ENCODE peak calls at places on chromosomes 4 and X, in ten cellular contexts. L is AG04450, U is AG04449, A is colonic mucosa, S is AG09309, C is epithelial cell of esophagus, V is esophagus squamous epithelium, P is keratinocyte, B is hepatocyte, W is heart right ventricle. E is an unnamed sample.

GRCh38 chr4:169975131-169975836 is 50.9 kb downstream of the MFAP3L start:
- DNase-seq in V (no peak), L (no peak), C (no peak), A (no peak), S (no peak), B (no peak), U (no peak), W (no peak), P (no peak), E (no peak)

GRCh38 chr4:1080961-1081688 is 32.2 kb downstream of the RNF212 start:
- DNase-seq in W (no peak), L (no peak), S (no peak), A (no peak), V (no peak), C (peak), P (peak), U (no peak), B (no peak), E (no peak)

GRCh38 chr4:151324124-151324448 is 1.3 kb downstream of the SH3D19 start:
- DNase-seq in P (no peak), B (no peak), A (no peak), L (no peak), W (no peak), S (no peak), C (no peak), U (no peak), V (no peak), E (no peak)

GRCh38 chr4:173189117-173189693 is 20.6 kb downstream of the GALNT7 start:
- DNase-seq in C (peak), V (no peak), B (no peak), W (no peak), P (no peak), S (no peak), L (no peak), U (peak), A (no peak), E (no peak)

GRCh38 chrX:102959471-102959870 is 22.4 kb downstream of the RAB40AL start:
- DNase-seq in S (no peak), P (no peak), L (no peak), U (no peak), C (peak), V (no peak), A (no peak), B (no peak), W (no peak), E (no peak)

GRCh38 chr4:139243448-139244365 is 36.3 kb downstream of the MGARP start:
- DNase-seq in W (no peak), B (peak), S (peak), P (peak), U (peak), V (no peak), C (peak), L (peak), A (no peak), E (no peak)

GRCh38 chr4:168551211-168551610 is 54.4 kb downstream of the PALLD start:
- DNase-seq in W (no peak), B (no peak), L (peak), S (peak), P (peak), U (no peak), C (peak), V (no peak), A (no peak), E (no peak)

GRCh38 chr4:46179356-46179755 is 55.5 kb upstream of the GABRG1 start:
- DNase-seq in S (no peak), B (no peak), P (no peak), W (no peak), V (no peak), U (no peak), L (no peak), C (no peak), A (no peak), E (no peak)

GRCh38 chr4:182145360-182145905 is 97.8 kb upstream of the TENM3 start:
- DNase-seq in A (no peak), P (no peak), S (no peak), U (no peak), V (no peak), C (peak), L (no peak), B (peak), W (no peak), E (no peak)

GRCh38 chrX:27997641-27998040 is 16.4 kb upstream of the DCAF8L1 start:
- DNase-seq in V (no peak), S (no peak), C (no peak), U (no peak), P (no peak), B (no peak), W (no peak), L (no peak), A (no peak), E (no peak)

GRCh38 chr4:17310269-17310652 is 201.6 kb downstream of the QDPR start:
- DNase-seq in U (peak), V (no peak), B (no peak), S (peak), P (no peak), L (no peak), W (no peak), A (no peak), C (no peak), E (no peak)

GRCh38 chrX:15616531-15616930 is 15.8 kb upstream of the ACE2 start:
- DNase-seq in C (no peak), W (peak), A (no peak), P (no peak), B (no peak), U (no peak), L (no peak), V (no peak), S (no peak), E (no peak)

GRCh38 chr4:183611210-183611830 is 47.7 kb downstream of the RWDD4 start:
- DNase-seq in C (peak), P (no peak), B (no peak), L (no peak), V (no peak), U (no peak), A (no peak), W (no peak), S (no peak), E (no peak)

GRCh38 chrX:155026420-155026726 is 271 bp upstream of the FUNDC2 start:
- DNase-seq in L (no peak), B (no peak), P (no peak), C (no peak), A (no peak), W (no peak), U (no peak), S (no peak), V (no peak), E (no peak)

DNA sequence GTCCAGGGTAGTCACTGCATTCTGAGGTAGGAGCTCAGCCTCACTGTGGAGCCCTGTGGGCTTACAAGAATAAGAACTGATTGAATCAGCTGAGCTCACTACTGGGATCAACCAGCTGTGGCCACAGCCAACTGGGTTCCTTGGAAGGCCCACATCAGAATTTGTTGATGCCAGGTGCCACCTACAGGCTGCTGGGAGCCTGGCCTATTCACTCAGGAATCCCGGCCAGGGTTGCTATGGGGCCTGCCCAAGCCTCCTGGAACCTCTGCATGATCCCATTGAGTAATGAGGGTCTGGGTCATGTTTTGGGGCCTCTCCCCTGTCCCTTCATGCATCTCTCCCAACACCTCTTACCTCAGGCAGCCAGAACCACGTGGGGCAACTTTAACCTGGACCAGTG is 53.9 kb upstream of the KIAA1210 start:
- DNase-seq in S (no peak), V (no peak), C (peak), B (peak), W (no peak), L (no peak), P (no peak), U (no peak), A (peak), E (no peak)
- TF ChIP-seq CTCF in S (no peak), V (no peak), C (peak), B (peak), W (no peak), L (no peak), P (peak), U (no peak), A (no peak), E (peak)

GRCh38 chr4:37970702-37971101 is 10.5 kb downstream of the PTTG2 start:
- DNase-seq in L (no peak), U (no peak), W (peak), V (peak), S (no peak), P (peak), B (no peak), C (peak), A (peak), E (no peak)
- TF ChIP-seq CTCF in L (peak), U (peak), W (peak), V (peak), S (peak), P (peak), B (peak), C (peak), A (peak), E (peak)

GRCh38 chr4:112939901-112940300 is 109.6 kb upstream of the ANK2 start:
- DNase-seq in C (no peak), P (no peak), A (no peak), L (no peak), S (no peak), W (no peak), B (no peak), U (no peak), V (no peak), E (no peak)

GRCh38 chr4:112944006-112944405 is 105.4 kb upstream of the ANK2 start:
- DNase-seq in P (no peak), C (no peak), S (no peak), W (no peak), B (no peak), A (no peak), V (no peak), U (no peak), L (no peak), E (no peak)

GRCh38 chr4:112938461-112939058 is 110.9 kb upstream of the ANK2 start:
- DNase-seq in W (no peak), C (peak), S (no peak), B (peak), V (no peak), A (no peak), L (peak), U (peak), P (no peak), E (no peak)

GRCh38 chr4:112940364-112940763 is 109.1 kb upstream of the ANK2 start:
- DNase-seq in V (no peak), U (no peak), L (no peak), W (no peak), P (no peak), B (no peak), S (no peak), C (no peak), A (no peak), E (no peak)

GRCh38 chr4:112942077-112942476 is 107.4 kb upstream of the ANK2 start:
- DNase-seq in B (no peak), C (no peak), W (no peak), L (no peak), U (no peak), A (no peak), S (no peak), V (no peak), P (no peak), E (no peak)
- TF ChIP-seq CTCF in B (no peak), C (no peak), W (no peak), L (no peak), U (no peak), A (no peak), S (no peak), V (no peak), P (no peak), E (peak)

DNA sequence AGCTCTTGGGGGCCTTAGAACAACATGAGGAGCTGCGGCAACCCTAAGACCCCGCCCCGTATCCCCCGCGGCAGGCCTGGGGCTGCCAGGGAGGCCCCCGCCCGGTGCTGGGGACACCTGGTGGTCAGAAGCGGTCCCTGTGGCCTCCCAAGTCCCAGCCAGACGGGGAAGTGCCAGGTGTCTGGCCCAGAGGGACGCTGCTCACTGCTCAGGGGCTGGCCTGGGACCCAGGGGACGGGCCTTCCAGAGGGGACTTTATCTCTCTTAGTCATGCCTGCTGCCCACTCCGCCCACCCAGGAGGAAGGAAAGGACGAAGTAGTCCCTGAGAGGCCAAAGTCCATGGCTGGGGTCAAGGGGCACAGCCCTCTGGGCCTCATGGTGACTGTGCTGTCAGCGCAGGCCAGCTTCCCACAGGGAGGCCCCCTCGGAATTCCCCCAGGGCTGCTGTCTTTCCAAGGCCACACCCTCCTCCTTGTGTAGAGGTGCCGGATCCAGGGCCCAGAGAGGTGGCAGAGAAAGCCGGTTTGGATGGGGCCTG is 31.0 kb upstream of the HTRA3 start:
- DNase-seq in V (no peak), S (no peak), U (no peak), W (peak), C (no peak), A (no peak), L (no peak), B (peak), P (no peak), E (no peak)
- TF ChIP-seq CTCF in V (no peak), S (peak), U (peak), W (peak), C (peak), A (no peak), L (peak), B (peak), P (no peak), E (peak)

GRCh38 chrX:44012484-44013096 is 39.4 kb upstream of the NDP start:
- DNase-seq in W (no peak), C (peak), P (peak), S (peak), U (peak), B (no peak), A (no peak), L (no peak), V (no peak), E (no peak)
- TF ChIP-seq CTCF in W (no peak), C (peak), P (peak), S (peak), U (no peak), B (no peak), A (no peak), L (no peak), V (no peak), E (peak)

GRCh38 chr4:106325800-106326199 is 9.4 kb downstream of the AIMP1 start:
- DNase-seq in C (peak), L (no peak), V (no peak), B (no peak), U (no peak), S (no peak), W (no peak), P (no peak), A (no peak), E (no peak)

GRCh38 chr4:106334732-106335131 is 18.4 kb downstream of the AIMP1 start:
- DNase-seq in S (no peak), C (no peak), V (no peak), U (no peak), B (no peak), P (no peak), A (no peak), W (no peak), L (no peak), E (no peak)

GRCh38 chr4:106333186-106333585 is 16.8 kb downstream of the AIMP1 start:
- DNase-seq in C (no peak), B (no peak), A (no peak), U (no peak), P (no peak), S (no peak), V (no peak), L (no peak), W (no peak), E (no peak)

DNA sequence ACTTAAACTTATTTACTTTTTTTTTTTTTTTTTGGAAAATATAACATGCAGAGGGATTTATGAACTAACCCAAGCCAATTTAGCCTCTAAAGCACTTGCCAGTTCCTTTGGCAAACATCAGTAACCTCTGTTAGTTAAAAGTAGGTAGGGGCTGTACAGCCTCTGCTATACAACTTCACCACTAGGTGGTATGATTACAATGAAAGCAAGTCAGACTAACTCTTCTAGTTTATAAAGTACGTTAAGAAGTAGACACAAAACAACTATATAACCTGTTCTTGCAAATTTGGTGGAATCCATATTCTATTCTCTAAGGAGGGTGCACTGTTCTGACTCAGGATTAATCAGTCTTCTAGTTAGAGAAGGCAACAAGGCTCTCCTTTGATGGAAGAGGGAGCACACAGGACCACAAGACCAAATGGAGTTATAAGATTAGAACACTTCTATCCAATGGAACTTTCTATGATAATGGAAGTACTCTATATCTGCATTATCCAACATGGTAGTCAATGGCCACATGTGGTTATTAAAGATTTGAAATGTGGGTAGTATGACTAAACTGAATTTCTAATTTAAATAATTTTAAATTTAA is 12.8 kb downstream of the AIMP1 start:
- DNase-seq in U (no peak), B (peak), L (peak), S (no peak), A (no peak), V (no peak), W (no peak), C (peak), P (peak), E (no peak)
- TF ChIP-seq CTCF in U (peak), B (peak), L (peak), S (peak), A (peak), V (peak), W (peak), C (peak), P (peak), E (peak)